ENCODE peak calls at places on chromosomes 13 and 19, in eight cellular contexts. One of them, this sample, is unnamed.

GRCh38 chr19:40908981-40909380 is 26.9 kb upstream of the CYP2A7 start:
- DNase-seq in MCF 10A: no peak
- DNase-seq in RWPE1: no peak
- DNase-seq in lung: no peak
- DNase-seq in retinal pigment epithelial cell: no peak
- DNase-seq in IMR-90: no peak
- DNase-seq in glutamatergic neuron: peak
- DNase-seq in gastrocnemius medialis: no peak
- DNase-seq in this sample: no peak

GRCh38 chr19:56837892-56838679 is 2.4 kb downstream of the PEG3 start:
- DNase-seq in RWPE1: no peak
- DNase-seq in retinal pigment epithelial cell: peak
- DNase-seq in IMR-90: no peak
- DNase-seq in lung: peak
- DNase-seq in MCF 10A: no peak
- DNase-seq in glutamatergic neuron: peak
- DNase-seq in gastrocnemius medialis: peak
- DNase-seq in this sample: no peak

GRCh38 chr13:112345826-112346172 is 30.4 kb upstream of the SPACA7 start:
- DNase-seq in lung: no peak
- DNase-seq in RWPE1: no peak
- DNase-seq in IMR-90: no peak
- DNase-seq in retinal pigment epithelial cell: no peak
- DNase-seq in glutamatergic neuron: no peak
- DNase-seq in gastrocnemius medialis: no peak
- DNase-seq in MCF 10A: no peak
- DNase-seq in this sample: no peak

GRCh38 chr13:51588406-51588949 is 4.2 kb downstream of the WDFY2 start:
- DNase-seq in RWPE1: no peak
- DNase-seq in retinal pigment epithelial cell: no peak
- DNase-seq in MCF 10A: no peak
- DNase-seq in gastrocnemius medialis: no peak
- DNase-seq in glutamatergic neuron: no peak
- DNase-seq in IMR-90: no peak
- DNase-seq in lung: no peak
- DNase-seq in this sample: no peak

GRCh38 chr13:31733066-31733465 is 6.3 kb upstream of the RXFP2 start:
- DNase-seq in IMR-90: peak
- DNase-seq in gastrocnemius medialis: no peak
- DNase-seq in MCF 10A: no peak
- DNase-seq in lung: no peak
- DNase-seq in retinal pigment epithelial cell: no peak
- DNase-seq in glutamatergic neuron: no peak
- DNase-seq in RWPE1: no peak
- DNase-seq in this sample: no peak

GRCh38 chr19:50536662-50537305 is 23.1 kb upstream of the ASPDH start:
- DNase-seq in glutamatergic neuron: no peak
- DNase-seq in RWPE1: no peak
- DNase-seq in retinal pigment epithelial cell: no peak
- DNase-seq in lung: no peak
- DNase-seq in gastrocnemius medialis: no peak
- DNase-seq in MCF 10A: no peak
- DNase-seq in IMR-90: no peak
- DNase-seq in this sample: no peak

GRCh38 chr13:113109151-113110047 is 3.8 kb downstream of the F7 start:
- DNase-seq in retinal pigment epithelial cell: no peak
- DNase-seq in lung: no peak
- DNase-seq in RWPE1: no peak
- DNase-seq in gastrocnemius medialis: no peak
- DNase-seq in glutamatergic neuron: peak
- DNase-seq in IMR-90: no peak
- DNase-seq in MCF 10A: no peak
- DNase-seq in this sample: no peak

GRCh38 chr13:32140109-32140508 is 108.5 kb downstream of the FRY start:
- DNase-seq in RWPE1: no peak
- DNase-seq in MCF 10A: no peak
- DNase-seq in glutamatergic neuron: no peak
- DNase-seq in IMR-90: no peak
- DNase-seq in lung: no peak
- DNase-seq in retinal pigment epithelial cell: no peak
- DNase-seq in gastrocnemius medialis: no peak
- DNase-seq in this sample: no peak

GRCh38 chr13:84136582-84136981 is 254.3 kb upstream of the SLITRK1 start:
- DNase-seq in IMR-90: no peak
- DNase-seq in RWPE1: no peak
- DNase-seq in retinal pigment epithelial cell: no peak
- DNase-seq in gastrocnemius medialis: no peak
- DNase-seq in lung: no peak
- DNase-seq in glutamatergic neuron: no peak
- DNase-seq in MCF 10A: no peak
- DNase-seq in this sample: no peak

GRCh38 chr13:31950121-31950810 is 81.3 kb upstream of the FRY start:
- DNase-seq in IMR-90: no peak
- DNase-seq in lung: no peak
- DNase-seq in RWPE1: no peak
- DNase-seq in retinal pigment epithelial cell: no peak
- DNase-seq in glutamatergic neuron: no peak
- DNase-seq in gastrocnemius medialis: no peak
- DNase-seq in MCF 10A: no peak
- DNase-seq in this sample: no peak

GRCh38 chr13:22009500-22009899 is 338.6 kb downstream of the FGF9 start:
- DNase-seq in RWPE1: no peak
- DNase-seq in retinal pigment epithelial cell: no peak
- DNase-seq in lung: no peak
- DNase-seq in gastrocnemius medialis: peak
- DNase-seq in IMR-90: no peak
- DNase-seq in glutamatergic neuron: no peak
- DNase-seq in MCF 10A: no peak
- DNase-seq in this sample: no peak

GRCh38 chr13:23631676-23632622 is 61.7 kb downstream of the TNFRSF19 start:
- DNase-seq in RWPE1: no peak
- DNase-seq in lung: no peak
- DNase-seq in IMR-90: no peak
- DNase-seq in gastrocnemius medialis: no peak
- DNase-seq in MCF 10A: no peak
- DNase-seq in glutamatergic neuron: no peak
- DNase-seq in retinal pigment epithelial cell: no peak
- DNase-seq in this sample: no peak

GRCh38 chr19:47228937-47229673 is 1.9 kb downstream of the BBC3 start:
- DNase-seq in gastrocnemius medialis: peak
- DNase-seq in retinal pigment epithelial cell: no peak
- DNase-seq in lung: no peak
- DNase-seq in IMR-90: peak
- DNase-seq in glutamatergic neuron: no peak
- DNase-seq in MCF 10A: peak
- DNase-seq in RWPE1: no peak
- DNase-seq in this sample: peak

GRCh38 chr19:46209051-46209450 is 20.5 kb upstream of the IGFL1 start:
- DNase-seq in MCF 10A: no peak
- DNase-seq in lung: no peak
- DNase-seq in gastrocnemius medialis: no peak
- DNase-seq in glutamatergic neuron: no peak
- DNase-seq in IMR-90: no peak
- DNase-seq in retinal pigment epithelial cell: no peak
- DNase-seq in RWPE1: no peak
- DNase-seq in this sample: no peak

GRCh38 chr19:33177417-33177976 is 16.6 kb upstream of the LRP3 start:
- DNase-seq in gastrocnemius medialis: no peak
- DNase-seq in MCF 10A: peak
- DNase-seq in lung: no peak
- DNase-seq in glutamatergic neuron: peak
- DNase-seq in retinal pigment epithelial cell: no peak
- DNase-seq in IMR-90: no peak
- DNase-seq in RWPE1: peak
- DNase-seq in this sample: no peak

GRCh38 chr13:93687261-93687660 is 460.7 kb downstream of the GPC6 start:
- DNase-seq in RWPE1: no peak
- DNase-seq in glutamatergic neuron: no peak
- DNase-seq in retinal pigment epithelial cell: peak
- DNase-seq in MCF 10A: no peak
- DNase-seq in gastrocnemius medialis: no peak
- DNase-seq in IMR-90: peak
- DNase-seq in lung: no peak
- DNase-seq in this sample: peak

GRCh38 chr13:62924395-62924794 is 1508.7 kb upstream of the PCDH20 start:
- DNase-seq in gastrocnemius medialis: no peak
- DNase-seq in RWPE1: no peak
- DNase-seq in MCF 10A: no peak
- DNase-seq in IMR-90: no peak
- DNase-seq in lung: no peak
- DNase-seq in retinal pigment epithelial cell: no peak
- DNase-seq in glutamatergic neuron: no peak
- DNase-seq in this sample: no peak

GRCh38 chr19:47631681-47632446 is 22.9 kb downstream of the BICRA start:
- DNase-seq in gastrocnemius medialis: peak
- DNase-seq in retinal pigment epithelial cell: no peak
- DNase-seq in lung: no peak
- DNase-seq in RWPE1: no peak
- DNase-seq in glutamatergic neuron: no peak
- DNase-seq in MCF 10A: no peak
- DNase-seq in IMR-90: no peak
- DNase-seq in this sample: no peak

GRCh38 chr13:73610799-73611592 is 523.2 kb downstream of the KLF12 start:
- DNase-seq in MCF 10A: no peak
- DNase-seq in lung: no peak
- DNase-seq in RWPE1: no peak
- DNase-seq in glutamatergic neuron: no peak
- DNase-seq in gastrocnemius medialis: no peak
- DNase-seq in IMR-90: no peak
- DNase-seq in retinal pigment epithelial cell: no peak
- DNase-seq in this sample: no peak

GRCh38 chr13:102913924-102914628 is 68.2 kb downstream of the ERCC5 start:
- DNase-seq in retinal pigment epithelial cell: peak
- DNase-seq in IMR-90: peak
- DNase-seq in lung: no peak
- DNase-seq in gastrocnemius medialis: no peak
- DNase-seq in glutamatergic neuron: no peak
- DNase-seq in MCF 10A: peak
- DNase-seq in RWPE1: peak
- DNase-seq in this sample: no peak

GRCh38 chr19:3573162-3573857 is 566 bp downstream of the HMG20B start:
- DNase-seq in glutamatergic neuron: peak
- DNase-seq in MCF 10A: no peak
- DNase-seq in RWPE1: no peak
- DNase-seq in lung: peak
- DNase-seq in IMR-90: no peak
- DNase-seq in gastrocnemius medialis: no peak
- DNase-seq in retinal pigment epithelial cell: no peak
- DNase-seq in this sample: no peak

GRCh38 chr13:110352735-110353134 is 45.7 kb downstream of the COL4A2 start:
- DNase-seq in glutamatergic neuron: no peak
- DNase-seq in IMR-90: no peak
- DNase-seq in retinal pigment epithelial cell: no peak
- DNase-seq in lung: no peak
- DNase-seq in gastrocnemius medialis: no peak
- DNase-seq in RWPE1: no peak
- DNase-seq in MCF 10A: no peak
- DNase-seq in this sample: no peak
- TF ChIP-seq CTCF in glutamatergic neuron: peak
- TF ChIP-seq CTCF in IMR-90: peak
- TF ChIP-seq CTCF in retinal pigment epithelial cell: peak
- TF ChIP-seq CTCF in lung: no peak
- TF ChIP-seq CTCF in gastrocnemius medialis: no peak
- TF ChIP-seq CTCF in RWPE1: no peak
- TF ChIP-seq CTCF in MCF 10A: peak
- TF ChIP-seq CTCF in this sample: peak

GRCh38 chr19:2462635-2463421 is 6.1 kb upstream of the LMNB2 start:
- DNase-seq in glutamatergic neuron: no peak
- DNase-seq in lung: peak
- DNase-seq in IMR-90: peak
- DNase-seq in gastrocnemius medialis: peak
- DNase-seq in MCF 10A: peak
- DNase-seq in RWPE1: peak
- DNase-seq in retinal pigment epithelial cell: peak
- DNase-seq in this sample: peak

GRCh38 chr19:2460245-2460644 is 3.5 kb upstream of the LMNB2 start:
- DNase-seq in RWPE1: no peak
- DNase-seq in lung: no peak
- DNase-seq in glutamatergic neuron: no peak
- DNase-seq in MCF 10A: no peak
- DNase-seq in gastrocnemius medialis: no peak
- DNase-seq in retinal pigment epithelial cell: no peak
- DNase-seq in IMR-90: no peak
- DNase-seq in this sample: no peak

GRCh38 chr19:2458054-2458453 is 1.3 kb upstream of the LMNB2 start:
- DNase-seq in gastrocnemius medialis: no peak
- DNase-seq in glutamatergic neuron: no peak
- DNase-seq in lung: no peak
- DNase-seq in RWPE1: no peak
- DNase-seq in retinal pigment epithelial cell: no peak
- DNase-seq in MCF 10A: no peak
- DNase-seq in IMR-90: no peak
- DNase-seq in this sample: no peak

GRCh38 chr19:2464389-2464788 is 7.6 kb upstream of the LMNB2 start:
- DNase-seq in gastrocnemius medialis: no peak
- DNase-seq in IMR-90: no peak
- DNase-seq in MCF 10A: no peak
- DNase-seq in retinal pigment epithelial cell: no peak
- DNase-seq in RWPE1: no peak
- DNase-seq in lung: no peak
- DNase-seq in glutamatergic neuron: no peak
- DNase-seq in this sample: no peak

GRCh38 chr19:2461751-2462634 is 5.2 kb upstream of the LMNB2 start:
- DNase-seq in MCF 10A: peak
- DNase-seq in RWPE1: peak
- DNase-seq in IMR-90: peak
- DNase-seq in gastrocnemius medialis: no peak
- DNase-seq in glutamatergic neuron: peak
- DNase-seq in lung: peak
- DNase-seq in retinal pigment epithelial cell: no peak
- DNase-seq in this sample: peak
- TF ChIP-seq CTCF in MCF 10A: peak
- TF ChIP-seq CTCF in RWPE1: no peak
- TF ChIP-seq CTCF in IMR-90: peak
- TF ChIP-seq CTCF in gastrocnemius medialis: no peak
- TF ChIP-seq CTCF in glutamatergic neuron: no peak
- TF ChIP-seq CTCF in lung: no peak
- TF ChIP-seq CTCF in retinal pigment epithelial cell: peak
- TF ChIP-seq CTCF in this sample: peak

GRCh38 chr13:98557934-98558630 is 18.8 kb downstream of the STK24 start:
- DNase-seq in gastrocnemius medialis: no peak
- DNase-seq in lung: no peak
- DNase-seq in IMR-90: peak
- DNase-seq in glutamatergic neuron: no peak
- DNase-seq in RWPE1: no peak
- DNase-seq in MCF 10A: no peak
- DNase-seq in retinal pigment epithelial cell: peak
- DNase-seq in this sample: peak
- TF ChIP-seq CTCF in gastrocnemius medialis: no peak
- TF ChIP-seq CTCF in lung: no peak
- TF ChIP-seq CTCF in IMR-90: no peak
- TF ChIP-seq CTCF in glutamatergic neuron: no peak
- TF ChIP-seq CTCF in RWPE1: no peak
- TF ChIP-seq CTCF in MCF 10A: no peak
- TF ChIP-seq CTCF in retinal pigment epithelial cell: peak
- TF ChIP-seq CTCF in this sample: peak

DNA sequence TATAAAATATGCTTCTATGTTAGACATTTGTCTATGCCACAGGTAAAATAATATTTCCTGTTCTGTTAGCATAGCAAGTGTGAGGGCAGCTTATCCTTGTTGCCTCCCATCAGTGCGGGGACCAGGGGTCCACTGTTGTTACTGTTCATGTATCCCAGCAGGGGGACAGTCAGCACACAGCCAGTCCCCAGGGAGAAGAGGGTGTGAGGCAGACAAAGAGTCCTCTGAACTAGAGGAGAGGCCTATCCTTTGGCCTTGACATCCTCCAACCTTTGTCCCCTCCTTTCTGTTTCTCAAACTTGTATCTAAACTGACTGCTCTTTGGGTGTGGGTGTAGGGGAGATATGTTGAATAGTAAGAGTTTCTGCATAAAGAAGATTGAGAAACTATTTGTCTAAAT is 2.9 kb upstream of the GPR18 start:
- DNase-seq in gastrocnemius medialis: no peak
- DNase-seq in IMR-90: no peak
- DNase-seq in MCF 10A: no peak
- DNase-seq in lung: no peak
- DNase-seq in RWPE1: no peak
- DNase-seq in glutamatergic neuron: peak
- DNase-seq in retinal pigment epithelial cell: no peak
- DNase-seq in this sample: no peak
- TF ChIP-seq CTCF in gastrocnemius medialis: no peak
- TF ChIP-seq CTCF in IMR-90: no peak
- TF ChIP-seq CTCF in MCF 10A: no peak
- TF ChIP-seq CTCF in lung: no peak
- TF ChIP-seq CTCF in RWPE1: no peak
- TF ChIP-seq CTCF in glutamatergic neuron: peak
- TF ChIP-seq CTCF in retinal pigment epithelial cell: no peak
- TF ChIP-seq CTCF in this sample: no peak